ENCODE peak calls at places on chromosomes 6 and 20, in four cellular contexts. P is cardiac fibroblast; L is dermis microvascular lymphatic vessel endothelial cell; V is stimulated activated naive CD8-positive, alpha-beta T cell treated with anti-CD3 and anti-CD28 coated beads, Interleukin-15, Interleukin-2, amounts not matched to agents 100 U/mL and 50 U/mL, for 24 hours. K is an unnamed sample.

GRCh38 chr6:112983741-112984221 is 636.7 kb downstream of the RFPL4B start:
- DNase-seq in P (peak; percentile 49), L (peak; percentile 4), V (no peak), K (no peak)

GRCh38 chr6:55142610-55143009 is 31.7 kb upstream of the HCRTR2 start:
- DNase-seq in P (no peak), L (no peak), V (no peak), K (no peak)

GRCh38 chr6:53504438-53505030 is 40.4 kb downstream of the GCLC start:
- DNase-seq in P (no peak), L (no peak), V (no peak), K (no peak)

GRCh38 chr20:24681634-24682495 is 212.4 kb downstream of the SYNDIG1 start:
- DNase-seq in P (no peak), L (no peak), V (no peak), K (no peak)

GRCh38 chr6:10951675-10952282 is 64.9 kb downstream of the SYCP2L start:
- DNase-seq in P (peak; percentile 83), L (peak; percentile 27), V (no peak), K (no peak)

GRCh38 chr20:910132-910839 is 5.8 kb downstream of the ANGPT4 start:
- DNase-seq in P (peak; percentile 48), L (no peak), V (no peak), K (no peak)

GRCh38 chr6:99736302-99736701 is 129.7 kb downstream of the PRDM13 start:
- DNase-seq in P (no peak), L (no peak), V (no peak), K (no peak)

GRCh38 chr6:110419028-110419739 is 3.8 kb upstream of the DDO start:
- DNase-seq in P (no peak), L (no peak), V (no peak), K (no peak)

GRCh38 chr6:113315068-113315467 is 542.1 kb upstream of the MARCKS start:
- DNase-seq in P (peak; percentile 35), L (no peak), V (no peak), K (no peak)

GRCh38 chr6:18342223-18342622 is 44.9 kb upstream of the RNF144B start:
- DNase-seq in P (no peak), L (no peak), V (no peak), K (no peak)

GRCh38 chr6:147099974-147100373 is 104.2 kb upstream of the STXBP5 start:
- DNase-seq in P (peak; percentile 86), L (peak; percentile 72), V (no peak), K (no peak)

GRCh38 chr20:57835462-57836455 is 125.9 kb upstream of the PMEPA1 start:
- DNase-seq in P (no peak), L (no peak), V (no peak), K (no peak)

GRCh38 chr6:101114703-101115102 is 233.6 kb upstream of the ASCC3 start:
- DNase-seq in P (peak; percentile 62), L (no peak), V (no peak), K (peak; percentile 15)

GRCh38 chr20:7540923-7541322 is 399.3 kb downstream of the HAO1 start:
- DNase-seq in P (peak; percentile 38), L (no peak), V (no peak), K (no peak)

GRCh38 chr6:69390125-69390524 is 406.7 kb downstream of the LMBRD1 start:
- DNase-seq in P (no peak), L (no peak), V (no peak), K (peak; percentile 7)

GRCh38 chr20:5448449-5449118 is 131.8 kb upstream of the PROKR2 start:
- DNase-seq in P (peak; percentile 62), L (peak; percentile 44), V (peak; percentile 65), K (peak; percentile 55)

GRCh38 chr6:75601608-75602163 is at the start of gene SENP6:
- DNase-seq in P (peak; percentile 77), L (peak; percentile 92), V (peak; percentile 73), K (peak; percentile 81)

GRCh38 chr6:39310542-39310941 is 3.7 kb downstream of the KCNK17 start:
- DNase-seq in P (no peak), L (no peak), V (no peak), K (no peak)

GRCh38 chr6:35082733-35083403 is 58.3 kb downstream of the TCP11 start:
- DNase-seq in P (no peak), L (no peak), V (no peak), K (no peak)

GRCh38 chr6:109978174-109979032 is at the start of gene GPR6:
- DNase-seq in P (peak; percentile 49), L (peak; percentile 63), V (peak; percentile 69), K (peak; percentile 71)

GRCh38 chr6:9126845-9127560 is 691.7 kb upstream of the SLC35B3 start:
- DNase-seq in P (peak; percentile 39), L (no peak), V (no peak), K (no peak)

GRCh38 chr20:15831201-15831600 is 742.0 kb downstream of the KIF16B start:
- DNase-seq in P (no peak), L (no peak), V (no peak), K (no peak)

GRCh38 chr6:53306819-53307347 is 41.9 kb downstream of the ELOVL5 start:
- DNase-seq in P (peak; percentile 62), L (peak; percentile 56), V (no peak), K (no peak)

GRCh38 chr20:63534831-63535651 is 2.1 kb downstream of the PTK6 start:
- DNase-seq in P (no peak), L (no peak), V (no peak), K (no peak)

GRCh38 chr20:59016795-59017492 is 2.3 kb upstream of the TUBB1 start:
- DNase-seq in P (no peak), L (peak; percentile 46), V (no peak), K (no peak)

GRCh38 chr20:43752561-43753301 is 25.9 kb upstream of the GTSF1L start:
- DNase-seq in P (peak; percentile 94), L (peak; percentile 36), V (peak; percentile 67), K (no peak)

GRCh38 chr6:4281341-4282293 is 146.2 kb upstream of the ECI2 start:
- DNase-seq in P (peak; percentile 55), L (peak; percentile 72), V (peak; percentile 44), K (no peak)

K was measured in DND-41.